ENCODE peak calls at places on chromosome 11, in ten cellular contexts. S is activated T-helper 1 cell treated with Interleukin-2 at 50 U/mL for 16 hours; L is H54; N is left lobe of liver; X is CD8-positive, alpha-beta T cell; Y is NCI-H1930; C is activated naive CD4-positive, alpha-beta T cell; A is ELF-1; B is stimulated activated naive CD8-positive, alpha-beta T cell treated with anti-CD3 and anti-CD28 coated beads, Interleukin-15, amount 100 ng/mL, for 72 hours; P is A673. Z is an unnamed sample.

GRCh38 chr11:96037267-96037990 is 113.5 kb upstream of the MTMR2 start:
- DNase-seq in C (no peak), Y (no peak), A (peak; percentile 54), B (no peak), L (no peak), S (no peak), X (no peak), P (peak; percentile 9), N (no peak), Z (no peak)

GRCh38 chr11:128269466-128269865 is 317.9 kb downstream of the ETS1 start:
- DNase-seq in C (no peak), X (no peak), A (no peak), L (no peak), P (no peak), S (no peak), Y (no peak), N (no peak), B (no peak), Z (no peak)

GRCh38 chr11:26904114-26904513 is 89.8 kb upstream of the FIBIN start:
- DNase-seq in X (no peak), P (no peak), N (no peak), Y (no peak), C (no peak), S (no peak), L (no peak), B (no peak), A (no peak), Z (no peak)

GRCh38 chr11:72844356-72844755 is 30.1 kb downstream of the ATG16L2 start:
- DNase-seq in B (no peak), L (no peak), X (no peak), Y (no peak), C (no peak), A (no peak), S (no peak), P (no peak), N (no peak), Z (no peak)

GRCh38 chr11:16346975-16347374 is 9.4 kb downstream of the SOX6 start:
- DNase-seq in X (no peak), N (no peak), B (no peak), C (no peak), S (no peak), A (no peak), Y (no peak), L (no peak), P (peak; percentile 49), Z (no peak)

GRCh38 chr11:4454031-4454430 is 4.9 kb downstream of the OR52K2 start:
- DNase-seq in L (no peak), C (no peak), Y (no peak), S (no peak), X (no peak), P (no peak), A (no peak), B (no peak), N (no peak), Z (no peak)

GRCh38 chr11:19200410-19201201 is 1.2 kb downstream of the CSRP3 start:
- DNase-seq in C (no peak), Y (no peak), P (no peak), B (no peak), X (no peak), L (peak; percentile 61), A (no peak), N (no peak), S (no peak), Z (no peak)

GRCh38 chr11:122714021-122714420 is 58.5 kb downstream of the UBASH3B start:
- DNase-seq in L (no peak), P (no peak), Y (no peak), B (no peak), S (no peak), N (no peak), X (no peak), A (no peak), C (no peak), Z (no peak)

GRCh38 chr11:92198276-92198675 is 26.3 kb upstream of the FAT3 start:
- DNase-seq in N (no peak), S (no peak), L (no peak), C (no peak), P (no peak), A (no peak), X (no peak), B (no peak), Y (no peak), Z (no peak)